ENCODE peak calls at places on chromosomes 13 and 19, in eight cellular contexts. K, A, N, B, L, D, G and O are unnamed samples.

GRCh38 chr13:44972956-44973581 is 16.2 kb downstream of the NUFIP1 start:
- DNase-seq in A (no peak), N (no peak), G (no peak), D (no peak), B (peak), K (no peak), L (no peak), O (no peak)

GRCh38 chr13:33289966-33290365 is 4.4 kb upstream of the STARD13 start:
- DNase-seq in B (no peak), D (no peak), K (no peak), G (no peak), N (no peak), L (no peak), A (no peak), O (no peak)

GRCh38 chr13:77918391-77919261 is at the start of gene EDNRB:
- DNase-seq in D (peak), A (peak), N (no peak), L (no peak), B (no peak), G (peak), K (no peak), O (no peak)

GRCh38 chr19:53908933-53909415 is at the start of gene CACNG7:
- DNase-seq in A (no peak), D (no peak), G (no peak), L (no peak), B (peak), K (no peak), N (no peak), O (no peak)

GRCh38 chr13:105139380-105140285 is 1395.8 kb downstream of the EFNB2 start:
- DNase-seq in L (no peak), N (peak), A (peak), B (peak), K (peak), G (peak), D (peak), O (peak)

GRCh38 chr19:30539981-30540380 is 167.8 kb downstream of the ZNF536 start:
- DNase-seq in N (no peak), D (no peak), L (no peak), B (no peak), A (no peak), K (no peak), G (no peak), O (no peak)

GRCh38 chr13:23915308-23915707 is 18.0 kb upstream of the C1QTNF9B start:
- DNase-seq in A (no peak), N (no peak), G (no peak), L (no peak), K (no peak), D (no peak), B (no peak), O (no peak)

GRCh38 chr13:49836516-49836915 is 44.0 kb upstream of the KPNA3 start:
- DNase-seq in N (no peak), D (no peak), K (no peak), G (no peak), A (no peak), B (no peak), L (no peak), O (no peak)

GRCh38 chr19:1104452-1105216 is 840 bp downstream of the GPX4 start:
- DNase-seq in K (no peak), B (peak), L (peak), A (peak), G (peak), N (peak), D (peak), O (peak)

GRCh38 chr13:72656357-72656756 is 71.1 kb downstream of the MZT1 start:
- DNase-seq in L (no peak), D (no peak), N (no peak), G (no peak), K (no peak), A (no peak), B (no peak), O (no peak)

GRCh38 chr19:8451885-8452284 is 7.1 kb downstream of the HNRNPM start:
- DNase-seq in G (no peak), N (no peak), K (no peak), B (peak), D (no peak), L (no peak), A (no peak), O (peak)

GRCh38 chr13:76387561-76387960 is 498.6 kb downstream of the KCTD12 start:
- DNase-seq in G (no peak), A (no peak), D (no peak), B (no peak), N (no peak), L (no peak), K (no peak), O (no peak)

GRCh38 chr19:38838208-38838985 is 6.8 kb upstream of the ECH1 start:
- DNase-seq in D (no peak), L (no peak), K (no peak), N (no peak), A (peak), B (peak), G (no peak), O (no peak)

GRCh38 chr13:94123543-94123942 is 355.9 kb downstream of the DCT start:
- DNase-seq in L (no peak), K (no peak), D (no peak), N (no peak), A (no peak), G (no peak), B (no peak), O (no peak)

GRCh38 chr13:106373304-106373988 is 162.0 kb downstream of the EFNB2 start:
- DNase-seq in L (no peak), D (no peak), N (no peak), B (no peak), G (no peak), A (no peak), K (no peak), O (no peak)

GRCh38 chr19:57786286-57786685 is 16.8 kb downstream of the ZNF586 start:
- DNase-seq in D (no peak), B (no peak), G (no peak), A (no peak), N (no peak), L (no peak), K (no peak), O (no peak)

GRCh38 chr19:36627057-36627456 is 21.9 kb downstream of the ZNF382 start:
- DNase-seq in A (no peak), G (no peak), D (no peak), K (no peak), B (no peak), N (no peak), L (no peak), O (no peak)

GRCh38 chr13:43235028-43235427 is 211.6 kb downstream of the DNAJC15 start:
- DNase-seq in B (no peak), N (no peak), K (no peak), G (no peak), L (no peak), D (no peak), A (no peak), O (no peak)

GRCh38 chr19:5522106-5522505 is 45.6 kb downstream of the TINCR start:
- DNase-seq in L (no peak), N (no peak), D (no peak), G (no peak), A (no peak), B (no peak), K (no peak), O (no peak)

GRCh38 chr19:1747285-1748114 is 5.8 kb upstream of the ONECUT3 start:
- DNase-seq in N (no peak), L (no peak), K (no peak), G (no peak), D (no peak), A (no peak), B (peak), O (peak)

GRCh38 chr19:1921825-1922224 is 16.6 kb downstream of the ADAT3 start:
- DNase-seq in B (no peak), K (no peak), D (no peak), A (no peak), G (no peak), L (no peak), N (no peak), O (no peak)

GRCh38 chr19:1266818-1267440 is 2.2 kb upstream of the CIRBP start:
- DNase-seq in B (peak), L (peak), D (peak), A (peak), G (no peak), N (no peak), K (no peak), O (no peak)

GRCh38 chr19:40607311-40607871 is 6.2 kb downstream of the LTBP4 start:
- DNase-seq in K (no peak), B (no peak), G (no peak), A (no peak), N (no peak), L (no peak), D (peak), O (no peak)

GRCh38 chr13:31781064-31781463 is 41.7 kb downstream of the RXFP2 start:
- DNase-seq in B (no peak), G (no peak), D (no peak), A (no peak), N (no peak), K (no peak), L (no peak), O (no peak)

GRCh38 chr19:35712910-35713845 is 4.6 kb upstream of the KMT2B start:
- DNase-seq in A (no peak), K (no peak), N (peak), B (no peak), G (no peak), L (no peak), D (no peak), O (no peak)

GRCh38 chr19:33849551-33850147 is 53.0 kb downstream of the KCTD15 start:
- DNase-seq in D (no peak), B (no peak), N (no peak), G (no peak), L (no peak), A (peak), K (no peak), O (no peak)

GRCh38 chr13:93080587-93080986 is 146.0 kb upstream of the GPC6 start:
- DNase-seq in D (no peak), A (no peak), B (no peak), G (no peak), L (no peak), N (no peak), K (no peak), O (no peak)

GRCh38 chr19:4976412-4977298 is 7.7 kb downstream of the KDM4B start:
- DNase-seq in D (peak), G (peak), A (peak), N (no peak), B (peak), L (peak), K (peak), O (no peak)

GRCh38 chr19:30047355-30047895 is 105.4 kb downstream of the URI1 start:
- DNase-seq in L (no peak), K (no peak), G (no peak), N (no peak), B (no peak), A (no peak), D (no peak), O (no peak)

GRCh38 chr19:3366761-3367571 is 583 bp downstream of the NFIC start:
- DNase-seq in L (no peak), A (peak), G (no peak), D (peak), N (no peak), B (no peak), K (no peak), O (no peak)

GRCh38 chr13:34162545-34162936 is 344.6 kb downstream of the RFC3 start:
- DNase-seq in G (no peak), L (no peak), N (no peak), A (no peak), K (no peak), B (no peak), D (no peak), O (no peak)

GRCh38 chr13:107767119-107767518 is 448.2 kb downstream of the LIG4 start:
- DNase-seq in G (no peak), L (no peak), B (no peak), A (no peak), K (no peak), D (no peak), N (no peak), O (no peak)

GRCh38 chr13:107144432-107144831 is 576.5 kb upstream of the ARGLU1 start:
- DNase-seq in G (no peak), D (no peak), N (no peak), K (no peak), B (no peak), L (no peak), A (no peak), O (no peak)

GRCh38 chr19:57280913-57281425 is 684 bp downstream of the ZNF460 start:
- DNase-seq in D (no peak), N (no peak), L (no peak), K (no peak), B (peak), A (no peak), G (no peak), O (no peak)

DNA sequence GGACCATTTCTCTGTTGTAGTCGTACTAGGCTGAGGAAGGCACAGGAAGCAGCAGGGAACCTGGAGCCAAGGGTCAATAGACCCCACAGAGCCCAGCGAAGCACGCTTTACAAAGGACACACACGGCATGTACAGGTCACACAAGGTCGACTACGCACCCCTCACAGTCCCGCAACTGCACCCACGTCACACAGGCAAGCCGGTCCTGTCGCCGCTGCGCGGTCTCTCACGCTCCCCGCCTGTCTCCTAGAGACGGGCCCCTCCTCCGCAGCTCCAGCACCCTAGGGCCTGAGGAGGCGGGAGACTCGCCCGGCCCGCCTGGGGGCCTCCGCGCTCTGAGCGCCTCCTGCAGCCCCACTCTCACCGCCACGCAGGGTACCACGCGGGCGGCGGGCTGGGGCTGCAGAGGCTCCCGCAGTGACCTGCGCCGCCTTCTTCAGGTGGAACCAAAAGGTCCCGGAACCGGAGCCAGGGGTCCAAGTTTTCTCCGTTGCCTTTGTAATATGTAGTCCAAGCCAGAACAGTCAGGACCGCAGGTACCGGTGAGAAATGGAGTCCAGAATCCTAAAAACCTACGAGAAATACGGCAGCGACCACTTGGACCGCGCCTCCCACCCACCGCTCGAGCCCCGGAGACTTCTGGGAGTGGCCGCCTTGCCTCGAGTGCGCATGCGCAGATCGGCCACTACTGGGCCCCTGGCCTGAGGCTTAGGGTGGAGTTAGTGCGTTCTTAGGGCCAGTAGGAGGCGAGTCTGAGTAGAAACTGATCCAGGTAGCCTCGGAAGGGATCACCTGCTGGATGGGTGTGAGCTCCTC is at the start of gene ZNF607:
- DNase-seq in D (peak), K (peak), B (peak), L (peak), N (peak), A (peak), G (peak), O (peak)
- TF ChIP-seq POLR2A in D (no peak), K (no peak), B (peak), L (no peak), N (peak), A (peak), G (peak), O (peak)

GRCh38 chr19:18205180-18205915 is 1.5 kb upstream of the RAB3A start:
- DNase-seq in L (peak), D (peak), B (no peak), A (peak), N (peak), G (peak), K (no peak), O (peak)
- TF ChIP-seq POLR2A in L (no peak), D (no peak), B (no peak), A (peak), N (no peak), G (peak), K (peak), O (no peak)

DNA sequence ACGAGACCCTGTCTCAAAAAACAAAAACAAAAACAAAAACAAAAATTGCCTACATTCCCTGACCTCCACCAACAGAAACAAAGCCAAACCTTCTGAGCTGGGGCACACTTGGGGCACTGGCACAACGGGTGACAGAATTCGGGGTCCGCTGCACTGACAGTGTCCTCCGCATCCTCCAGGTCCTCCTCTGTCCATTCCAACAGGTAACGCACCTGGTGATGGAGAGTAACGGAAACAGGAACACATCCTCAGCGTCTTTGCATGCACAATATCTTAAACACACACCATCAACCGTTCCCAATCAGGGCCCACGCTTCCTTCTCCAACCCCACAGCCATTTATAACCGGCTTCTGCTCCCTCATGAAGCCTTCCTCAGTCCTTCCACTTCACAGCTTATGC is 34.6 kb downstream of the PDCD5 start:
- DNase-seq in A (no peak), L (no peak), B (no peak), G (no peak), N (no peak), D (no peak), K (no peak), O (no peak)
- TF ChIP-seq POLR2A in A (no peak), L (no peak), B (no peak), G (no peak), N (no peak), D (no peak), K (no peak), O (no peak)

GRCh38 chr19:48203794-48204628 is 33.5 kb downstream of the ZSWIM9 start:
- DNase-seq in A (peak), B (peak), G (peak), L (peak), D (peak), N (peak), K (peak), O (peak)
- TF ChIP-seq POLR2A in A (peak), B (peak), G (no peak), L (no peak), D (peak), N (peak), K (no peak), O (peak)

GRCh38 chr19:43510713-43511112 is 6.2 kb upstream of the PHLDB3 start:
- DNase-seq in G (no peak), N (no peak), L (no peak), D (no peak), A (no peak), B (no peak), K (no peak), O (no peak)

GRCh38 chr19:43505941-43506340 is 1.4 kb upstream of the PHLDB3 start:
- DNase-seq in K (no peak), L (no peak), N (no peak), B (no peak), G (no peak), A (no peak), D (no peak), O (no peak)

GRCh38 chr19:43507880-43508279 is 3.3 kb upstream of the PHLDB3 start:
- DNase-seq in N (no peak), K (no peak), B (no peak), L (no peak), D (no peak), G (no peak), A (no peak), O (no peak)

GRCh38 chr19:43506629-43507028 is 2.1 kb upstream of the PHLDB3 start:
- DNase-seq in A (no peak), K (no peak), B (no peak), G (no peak), D (no peak), L (no peak), N (no peak), O (no peak)

DNA sequence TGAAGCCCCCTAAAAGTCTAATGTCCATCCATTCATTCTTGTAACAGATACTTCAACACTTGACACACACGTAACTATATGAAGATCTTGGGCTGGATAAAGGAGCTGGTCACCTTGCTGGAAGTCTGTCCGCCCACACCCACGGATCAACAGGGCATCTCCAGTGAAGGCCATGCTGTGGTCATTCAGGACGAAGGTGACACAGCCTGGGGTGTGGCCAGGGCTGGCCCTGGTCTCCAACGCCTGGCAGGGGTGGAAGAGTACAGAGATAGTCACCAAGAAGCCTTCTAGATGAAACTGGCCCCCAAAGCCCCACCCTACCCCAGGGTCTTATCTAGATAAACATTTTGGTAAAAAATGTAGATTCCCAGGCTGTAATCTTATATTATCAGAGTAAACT is 6.8 kb upstream of the PHLDB3 start:
- DNase-seq in K (no peak), A (no peak), L (no peak), N (no peak), D (no peak), G (no peak), B (no peak), O (no peak)
- TF ChIP-seq POLR2A in K (no peak), A (no peak), L (no peak), N (no peak), D (no peak), G (no peak), B (no peak), O (no peak)